ENCODE peak calls at places on chromosome 7, in eight cellular contexts. One of them, this sample, is unnamed.

GRCh38 chr7:105611856-105612775 is 30.8 kb upstream of the EFCAB10 start:
- DNase-seq in BJ: no peak
- DNase-seq in AG20443: no peak
- DNase-seq in testis: no peak
- DNase-seq in AG09309: no peak
- DNase-seq in NCI-H748 treated with DMSO at 0.1 percent for 48 hours: no peak
- DNase-seq in stimulated activated CD8-positive, alpha-beta memory T cell treated with anti-CD3 and anti-CD28 coated beads, Interleukin-12 subunit alpha, Interleukin-12 subunit beta, amount 100 ng/mL, for 4 hours: no peak
- DNase-seq in T follicular helper cell: no peak
- DNase-seq in this sample: no peak

GRCh38 chr7:152050547-152050971 is 25.1 kb downstream of the GALNT11 start:
- DNase-seq in AG09309: no peak
- DNase-seq in T follicular helper cell: no peak
- DNase-seq in AG20443: peak; percentile 14
- DNase-seq in stimulated activated CD8-positive, alpha-beta memory T cell treated with anti-CD3 and anti-CD28 coated beads, Interleukin-12 subunit alpha, Interleukin-12 subunit beta, amount 100 ng/mL, for 4 hours: no peak
- DNase-seq in BJ: no peak
- DNase-seq in testis: no peak
- DNase-seq in NCI-H748 treated with DMSO at 0.1 percent for 48 hours: no peak
- DNase-seq in this sample: no peak

GRCh38 chr7:114107522-114107921 is 188.7 kb upstream of the PPP1R3A start:
- DNase-seq in NCI-H748 treated with DMSO at 0.1 percent for 48 hours: no peak
- DNase-seq in BJ: no peak
- DNase-seq in T follicular helper cell: no peak
- DNase-seq in AG20443: peak; percentile 7
- DNase-seq in AG09309: peak; percentile 78
- DNase-seq in testis: no peak
- DNase-seq in stimulated activated CD8-positive, alpha-beta memory T cell treated with anti-CD3 and anti-CD28 coated beads, Interleukin-12 subunit alpha, Interleukin-12 subunit beta, amount 100 ng/mL, for 4 hours: no peak
- DNase-seq in this sample: no peak

GRCh38 chr7:155509725-155510551 is 36.4 kb downstream of the CNPY1 start:
- DNase-seq in stimulated activated CD8-positive, alpha-beta memory T cell treated with anti-CD3 and anti-CD28 coated beads, Interleukin-12 subunit alpha, Interleukin-12 subunit beta, amount 100 ng/mL, for 4 hours: no peak
- DNase-seq in T follicular helper cell: no peak
- DNase-seq in testis: peak; percentile 37
- DNase-seq in AG20443: no peak
- DNase-seq in NCI-H748 treated with DMSO at 0.1 percent for 48 hours: no peak
- DNase-seq in AG09309: no peak
- DNase-seq in BJ: no peak
- DNase-seq in this sample: no peak

GRCh38 chr7:42945821-42946615 is 13.8 kb downstream of the MRPL32 start:
- DNase-seq in NCI-H748 treated with DMSO at 0.1 percent for 48 hours: no peak
- DNase-seq in stimulated activated CD8-positive, alpha-beta memory T cell treated with anti-CD3 and anti-CD28 coated beads, Interleukin-12 subunit alpha, Interleukin-12 subunit beta, amount 100 ng/mL, for 4 hours: no peak
- DNase-seq in testis: no peak
- DNase-seq in AG20443: peak; percentile 64
- DNase-seq in BJ: no peak
- DNase-seq in AG09309: no peak
- DNase-seq in T follicular helper cell: no peak
- DNase-seq in this sample: no peak

GRCh38 chr7:102450242-102450641 is 14.4 kb downstream of the ALKBH4 start:
- DNase-seq in T follicular helper cell: peak; percentile 39
- DNase-seq in NCI-H748 treated with DMSO at 0.1 percent for 48 hours: no peak
- DNase-seq in AG20443: no peak
- DNase-seq in stimulated activated CD8-positive, alpha-beta memory T cell treated with anti-CD3 and anti-CD28 coated beads, Interleukin-12 subunit alpha, Interleukin-12 subunit beta, amount 100 ng/mL, for 4 hours: no peak
- DNase-seq in BJ: no peak
- DNase-seq in AG09309: no peak
- DNase-seq in testis: no peak
- DNase-seq in this sample: no peak

GRCh38 chr7:37201003-37201875 is 247.4 kb downstream of the ELMO1 start:
- DNase-seq in testis: peak; percentile 87
- DNase-seq in NCI-H748 treated with DMSO at 0.1 percent for 48 hours: peak; percentile 69
- DNase-seq in stimulated activated CD8-positive, alpha-beta memory T cell treated with anti-CD3 and anti-CD28 coated beads, Interleukin-12 subunit alpha, Interleukin-12 subunit beta, amount 100 ng/mL, for 4 hours: no peak
- DNase-seq in T follicular helper cell: peak; percentile 9
- DNase-seq in BJ: no peak
- DNase-seq in AG09309: peak; percentile 31
- DNase-seq in AG20443: peak; percentile 90
- DNase-seq in this sample: peak; percentile 83

GRCh38 chr7:516606-517456 is 2.8 kb downstream of the PDGFA start:
- DNase-seq in NCI-H748 treated with DMSO at 0.1 percent for 48 hours: no peak
- DNase-seq in testis: no peak
- DNase-seq in T follicular helper cell: no peak
- DNase-seq in AG20443: peak; percentile 84
- DNase-seq in BJ: no peak
- DNase-seq in AG09309: peak; percentile 46
- DNase-seq in stimulated activated CD8-positive, alpha-beta memory T cell treated with anti-CD3 and anti-CD28 coated beads, Interleukin-12 subunit alpha, Interleukin-12 subunit beta, amount 100 ng/mL, for 4 hours: no peak
- DNase-seq in this sample: peak; percentile 84